ENCODE peak calls at places on chromosomes 11 and 22, in eight cellular contexts. D is neural crest cell; B is CD4-positive, alpha-beta T cell; Z is cardiac fibroblast; O is pancreas; X is brain microvascular endothelial cell; H is lower lobe of right lung; E is left lung. I is an unnamed sample.

GRCh38 chr22:20199413-20199842 is 48.6 kb upstream of the CCDC188 start:
- DNase-seq in Z (no peak), D (no peak), O (no peak), X (no peak), H (no peak), B (no peak), E (no peak), I (no peak)

GRCh38 chr22:38467904-38468760 is at the start of gene KDELR3:
- DNase-seq in E (peak), X (peak), B (no peak), Z (peak), H (peak), D (no peak), O (peak), I (peak)

GRCh38 chr22:17905445-17905844 is 118.9 kb downstream of the MICAL3 start:
- DNase-seq in B (no peak), D (no peak), E (no peak), O (no peak), Z (no peak), H (no peak), X (no peak), I (no peak)

GRCh38 chr11:67632175-67632981 is 2.6 kb upstream of the NUDT8 start:
- DNase-seq in E (peak), H (peak), X (no peak), O (peak), D (no peak), B (no peak), Z (no peak), I (no peak)

GRCh38 chr22:30219049-30219448 is 27.5 kb downstream of the LIF start:
- DNase-seq in X (no peak), O (no peak), B (no peak), Z (no peak), E (no peak), D (no peak), H (no peak), I (no peak)

GRCh38 chr11:61820174-61820573 is 3.4 kb upstream of the FADS1 start:
- DNase-seq in Z (peak), H (no peak), D (no peak), E (no peak), B (no peak), X (peak), O (no peak), I (no peak)

GRCh38 chr11:68324241-68324640 is 11.8 kb downstream of the LRP5 start:
- DNase-seq in B (no peak), Z (no peak), X (no peak), O (no peak), H (no peak), D (no peak), E (no peak), I (no peak)

GRCh38 chr11:7056828-7057513 is 31.8 kb upstream of the RBMXL2 start:
- DNase-seq in X (no peak), O (no peak), B (no peak), Z (peak), E (no peak), H (no peak), D (no peak), I (no peak)

GRCh38 chr11:119062779-119063178 is 4.8 kb upstream of the VPS11 start:
- DNase-seq in O (peak), B (no peak), D (no peak), X (peak), H (no peak), E (no peak), Z (peak), I (no peak)

GRCh38 chr11:8281266-8281665 is 17.6 kb upstream of the LMO1 start:
- DNase-seq in D (no peak), Z (no peak), E (no peak), X (no peak), H (peak), O (no peak), B (no peak), I (no peak)

GRCh38 chr22:41732096-41732772 is 32.9 kb downstream of the MEI1 start:
- DNase-seq in X (no peak), O (no peak), B (no peak), E (no peak), Z (no peak), H (no peak), D (no peak), I (no peak)

GRCh38 chr11:103862049-103862826 is 174.2 kb upstream of the DDI1 start:
- DNase-seq in B (no peak), H (no peak), E (no peak), D (no peak), Z (no peak), O (no peak), X (no peak), I (no peak)

GRCh38 chr11:117376517-117376916 is 48.9 kb downstream of the CEP164 start:
- DNase-seq in X (no peak), B (no peak), E (no peak), O (no peak), Z (no peak), D (no peak), H (no peak), I (no peak)

GRCh38 chr22:41739576-41739975 is 40.3 kb downstream of the MEI1 start:
- DNase-seq in D (no peak), H (no peak), O (no peak), X (no peak), B (no peak), Z (no peak), E (no peak), I (no peak)

GRCh38 chr22:22343603-22344276 is 99.2 kb downstream of the VPREB1 start:
- DNase-seq in E (no peak), X (no peak), H (no peak), B (no peak), O (no peak), D (no peak), Z (no peak), I (no peak)

DNA sequence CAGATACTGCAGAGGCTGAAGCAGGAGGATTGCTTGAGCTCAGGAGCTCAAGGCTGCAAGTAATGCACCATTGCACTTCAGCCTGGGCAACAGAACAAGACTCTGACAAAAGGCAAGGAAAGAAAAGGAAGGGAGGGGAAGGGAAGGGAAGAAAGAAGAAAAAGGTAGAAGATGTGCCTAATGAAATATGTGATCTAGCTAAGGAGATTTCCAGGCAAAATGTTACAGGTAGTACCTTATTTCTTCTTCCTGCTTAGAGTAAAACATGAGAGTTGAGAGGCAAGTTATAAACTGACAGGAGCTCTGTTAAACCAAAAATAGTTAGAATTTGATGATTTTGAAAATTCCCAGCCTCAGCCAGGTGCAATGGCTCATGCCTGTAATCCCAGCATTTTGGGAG is 4.7 kb upstream of the PELI3 start:
- DNase-seq in H (no peak), Z (no peak), B (no peak), E (no peak), X (no peak), O (no peak), D (no peak), I (no peak)
- TF ChIP-seq CTCF in H (no peak), Z (no peak), B (no peak), E (no peak), X (no peak), O (no peak), D (no peak), I (no peak)

GRCh38 chr22:39719559-39720450 is 149.3 kb downstream of the CACNA1I start:
- DNase-seq in E (no peak), X (no peak), D (no peak), Z (no peak), H (no peak), O (no peak), B (no peak), I (no peak)
- TF ChIP-seq CTCF in E (no peak), X (no peak), D (no peak), Z (no peak), H (no peak), O (no peak), B (no peak), I (no peak)

DNA sequence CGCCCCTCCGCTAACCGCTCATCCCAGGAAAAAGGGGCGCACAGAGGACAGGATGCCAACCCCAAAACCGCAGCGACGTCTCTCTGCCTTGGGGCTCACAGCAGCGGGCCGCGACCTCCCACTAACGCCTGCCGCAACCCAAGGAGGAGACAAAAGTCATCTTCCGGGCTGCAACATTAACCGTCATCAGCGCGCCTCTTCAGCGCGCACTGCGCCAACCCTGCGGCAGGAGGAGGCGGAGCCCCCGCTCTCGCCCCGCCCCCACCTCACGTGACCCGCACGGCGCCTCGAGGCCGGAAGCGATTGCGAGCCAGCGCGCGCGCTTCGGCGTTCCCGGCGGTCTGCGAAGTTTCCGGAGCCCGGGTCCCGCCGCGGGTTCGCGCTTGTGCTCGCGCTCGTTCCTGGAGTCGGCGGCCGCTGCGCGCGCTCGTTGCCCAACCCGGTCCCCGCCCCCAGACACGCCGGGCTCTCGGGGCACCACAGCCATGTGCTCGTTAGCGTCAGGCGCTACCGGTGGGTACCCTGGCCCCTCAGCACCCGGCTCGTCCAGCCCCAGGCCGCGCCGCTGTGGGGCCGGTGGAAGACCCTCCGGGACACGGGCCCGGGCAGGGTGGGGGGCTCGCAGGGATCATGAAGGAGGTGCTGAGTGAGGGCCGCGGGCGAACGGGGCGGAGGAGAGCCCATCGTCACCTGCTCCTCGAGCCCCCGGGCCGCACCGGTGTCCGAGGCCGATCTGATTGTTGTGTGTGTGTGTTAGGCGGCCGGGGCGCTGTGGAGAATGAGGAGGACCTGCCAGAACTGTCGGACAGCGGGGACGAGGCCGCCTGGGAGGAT is at the start of gene PRMT3:
- DNase-seq in B (peak), O (peak), Z (peak), X (peak), E (peak), H (peak), D (peak), I (peak)
- TF ChIP-seq CTCF in B (peak), O (no peak), Z (no peak), X (no peak), E (peak), H (peak), D (peak), I (peak)

GRCh38 chr22:24156146-24156914 is 25.0 kb upstream of the SUSD2 start:
- DNase-seq in X (peak), Z (peak), D (no peak), E (peak), B (peak), O (no peak), H (peak), I (no peak)

GRCh38 chr22:24153959-24154358 is 27.3 kb upstream of the SUSD2 start:
- DNase-seq in E (no peak), H (no peak), O (no peak), D (no peak), Z (no peak), X (no peak), B (no peak), I (no peak)

GRCh38 chr22:24156915-24157782 is 24.1 kb upstream of the SUSD2 start:
- DNase-seq in H (peak), B (peak), E (peak), X (peak), Z (peak), D (peak), O (peak), I (peak)

GRCh38 chr22:24154826-24155225 is 26.5 kb upstream of the SUSD2 start:
- DNase-seq in E (no peak), D (no peak), O (no peak), Z (no peak), H (no peak), B (no peak), X (no peak), I (no peak)

GRCh38 chr22:24155597-24156145 is 25.6 kb upstream of the SUSD2 start:
- DNase-seq in E (peak), B (peak), O (peak), H (peak), X (peak), D (peak), Z (peak), I (peak)
- TF ChIP-seq CTCF in E (peak), B (peak), O (peak), H (peak), X (peak), D (peak), Z (peak), I (no peak)

GRCh38 chr11:111926505-111927391 is 8.0 kb downstream of the C11orf52 start:
- DNase-seq in H (peak), D (peak), E (peak), X (peak), B (peak), O (peak), Z (peak), I (peak)
- TF ChIP-seq CTCF in H (no peak), D (peak), E (no peak), X (peak), B (no peak), O (no peak), Z (peak), I (no peak)

GRCh38 chr11:11660351-11660750 is 38.5 kb upstream of the GALNT18 start:
- DNase-seq in Z (no peak), D (no peak), O (no peak), B (no peak), X (no peak), E (no peak), H (no peak), I (no peak)

GRCh38 chr11:11662578-11662977 is 40.8 kb upstream of the GALNT18 start:
- DNase-seq in O (no peak), H (no peak), Z (no peak), E (no peak), X (no peak), B (no peak), D (no peak), I (no peak)

GRCh38 chr11:11657101-11657935 is 35.5 kb upstream of the GALNT18 start:
- DNase-seq in B (no peak), Z (no peak), E (no peak), X (no peak), H (no peak), D (no peak), O (no peak), I (no peak)

GRCh38 chr11:11661356-11662040 is 39.7 kb upstream of the GALNT18 start:
- DNase-seq in X (no peak), H (no peak), Z (no peak), B (no peak), E (no peak), O (no peak), D (no peak), I (no peak)

DNA sequence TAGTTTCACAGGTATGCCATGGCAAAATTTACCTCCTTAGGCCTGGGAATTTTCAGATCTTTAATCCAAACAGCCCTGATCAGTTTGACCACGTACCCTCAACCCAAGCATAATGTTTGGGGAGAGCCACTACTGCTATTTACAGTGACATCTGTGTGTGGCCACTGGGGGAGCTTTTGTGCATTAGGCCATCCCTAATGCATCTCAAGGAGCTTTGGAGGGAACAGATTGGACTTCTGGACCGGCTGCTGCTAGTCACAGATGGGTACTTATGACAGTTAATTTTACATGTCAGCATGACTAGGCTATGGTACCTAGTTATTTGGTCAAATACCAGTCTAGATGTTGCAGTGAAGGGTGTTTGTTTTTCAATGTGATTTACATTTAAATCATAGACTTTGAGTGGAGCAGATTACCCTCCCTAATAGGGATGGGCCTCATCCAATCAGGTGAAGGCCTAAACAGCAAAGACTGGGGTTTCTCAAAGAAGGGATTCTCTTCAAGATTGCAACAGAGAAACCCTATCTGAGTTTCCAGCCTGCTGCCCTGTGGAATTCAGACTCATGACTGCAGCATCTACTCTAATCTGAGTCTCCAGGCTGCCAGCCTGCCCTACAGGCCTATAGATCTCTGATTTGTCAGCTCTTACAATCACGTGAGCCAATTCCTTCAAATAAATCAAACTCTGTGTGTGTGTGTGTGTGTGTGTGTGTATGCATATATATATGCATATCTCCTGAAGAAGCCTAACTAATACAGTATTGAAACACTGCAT is 37.9 kb upstream of the GALNT18 start:
- DNase-seq in D (no peak), X (no peak), Z (no peak), O (no peak), H (no peak), E (no peak), B (no peak), I (no peak)
- TF ChIP-seq CTCF in D (no peak), X (peak), Z (no peak), O (no peak), H (peak), E (peak), B (no peak), I (no peak)